ENCODE peak calls at places on chromosomes 1 and 21, in five cellular contexts. K is pancreas, S is epithelial cell of esophagus, U is GM06990, V is AG04450. B is an unnamed sample.
A peak's percentile ranks its signal among the peaks of the same experiment; 100 is the strongest.

GRCh38 chr1:160007577-160008200 is 24.1 kb downstream of the PIGM start:
- DNase-seq in K (no peak), V (no peak), U (no peak), S (peak; percentile 42), B (peak; percentile 35)

GRCh38 chr1:51734899-51735745 is 118.2 kb downstream of the OSBPL9 start:
- DNase-seq in V (no peak), S (no peak), K (no peak), U (no peak), B (no peak)

GRCh38 chr1:39933956-39934941 is 20.7 kb upstream of the MFSD2A start:
- DNase-seq in V (peak; percentile 75), U (no peak), K (peak; percentile 75), S (peak; percentile 96), B (no peak)

GRCh38 chr1:88488277-88488676 is 195.8 kb upstream of the PKN2 start:
- DNase-seq in V (no peak), U (no peak), K (no peak), S (peak; percentile 31), B (no peak)

GRCh38 chr21:36788116-36788515 is 89.2 kb downstream of the SIM2 start:
- DNase-seq in K (no peak), S (peak; percentile 33), V (no peak), U (no peak), B (no peak)

GRCh38 chr1:189429610-189430009 is 1048.1 kb downstream of the BRINP3 start:
- DNase-seq in U (no peak), S (peak; percentile 73), V (peak; percentile 11), K (no peak), B (peak; percentile 66)

GRCh38 chr1:161487483-161487827 is 17.8 kb upstream of the FCGR2A start:
- DNase-seq in V (no peak), U (no peak), K (peak; percentile 30), S (peak; percentile 79), B (no peak)

GRCh38 chr1:157862114-157863070 is 20.8 kb upstream of the CD5L start:
- DNase-seq in V (no peak), K (no peak), U (no peak), S (peak; percentile 89), B (no peak)

GRCh38 chr21:20388400-20388799 is 609.8 kb upstream of the NCAM2 start:
- DNase-seq in U (no peak), V (no peak), K (no peak), S (no peak), B (no peak)

GRCh38 chr1:54227836-54228435 is 28.0 kb downstream of the MRPL37 start:
- DNase-seq in K (no peak), U (no peak), S (no peak), V (no peak), B (no peak)

GRCh38 chr1:205232945-205233397 is 5.2 kb downstream of the TMCC2 start:
- DNase-seq in U (no peak), S (no peak), K (no peak), V (no peak), B (peak; percentile 45)

GRCh38 chr1:32215629-32216505 is 6.3 kb downstream of the TMEM234 start:
- DNase-seq in K (peak; percentile 48), U (no peak), V (no peak), S (peak; percentile 82), B (peak; percentile 69)

GRCh38 chr1:63773815-63774616 is at the start of gene ROR1:
- DNase-seq in S (peak; percentile 81), U (peak; percentile 37), K (peak; percentile 92), V (no peak), B (peak; percentile 34)

GRCh38 chr1:76939107-76939816 is 72.0 kb downstream of the ST6GALNAC5 start:
- DNase-seq in V (no peak), K (no peak), U (no peak), S (no peak), B (peak; percentile 35)

GRCh38 chr1:70220015-70220414 is 1.2 kb upstream of the SRSF11 start:
- DNase-seq in K (no peak), U (no peak), S (no peak), V (no peak), B (peak; percentile 13)

GRCh38 chr1:70222716-70223235 is 1.6 kb downstream of the SRSF11 start:
- DNase-seq in K (no peak), V (no peak), S (no peak), U (no peak), B (no peak)

GRCh38 chr1:70220517-70221240 is 501 bp upstream of the SRSF11 start:
- DNase-seq in S (no peak), U (no peak), K (no peak), V (no peak), B (no peak)

GRCh38 chr1:70224954-70225353 is 3.8 kb downstream of the SRSF11 start:
- DNase-seq in U (no peak), V (no peak), S (no peak), K (no peak), B (no peak)

DNA sequence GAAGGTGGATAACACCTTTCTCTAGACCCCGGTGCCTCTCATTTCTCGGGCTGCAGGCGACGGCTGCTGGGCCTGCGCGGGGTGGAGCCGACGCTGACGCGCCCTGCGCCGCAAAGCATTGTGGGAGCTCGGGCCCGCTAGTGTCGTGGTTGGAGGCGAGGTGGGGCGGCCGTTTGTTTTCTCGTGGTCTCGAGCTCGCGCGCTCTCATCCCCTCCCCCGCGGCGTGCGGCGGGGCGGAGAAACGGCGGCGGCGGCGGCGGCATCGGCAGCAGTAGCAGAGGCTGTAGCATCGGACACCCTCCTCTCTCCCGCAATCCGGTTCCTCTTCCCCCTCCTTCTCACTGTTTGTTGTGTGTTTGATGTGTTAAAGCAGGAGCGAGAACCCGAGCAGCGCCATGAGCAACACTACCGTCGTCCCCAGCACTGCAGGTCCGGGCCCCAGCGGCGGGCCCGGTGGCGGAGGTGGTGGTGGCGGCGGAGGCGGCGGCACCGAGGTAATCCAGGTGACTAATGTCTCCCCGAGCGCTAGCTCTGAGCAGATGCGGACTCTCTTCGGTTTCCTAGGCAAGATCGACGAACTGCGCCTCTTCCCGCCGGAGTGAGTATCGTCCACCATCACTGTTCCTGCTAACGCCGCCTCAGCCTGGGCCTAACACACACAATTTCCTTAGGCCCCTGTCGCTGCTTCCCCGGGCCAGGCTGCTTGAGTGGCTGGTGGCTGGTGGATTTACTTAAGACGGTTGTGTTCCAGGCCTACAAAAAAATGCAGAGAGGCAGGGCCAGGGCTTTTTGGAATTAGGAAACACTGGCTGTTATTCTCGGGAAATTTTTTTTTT is at the start of gene SRSF11:
- DNase-seq in V (peak; percentile 78), U (peak; percentile 97), S (peak; percentile 94), K (peak; percentile 95), B (peak; percentile 97)
- TF ChIP-seq CTCF in V (peak; percentile 9), U (no peak), S (peak; percentile 1), K (no peak), B (no peak)

GRCh38 chr1:185871627-185872150 is 137.5 kb downstream of the HMCN1 start:
- DNase-seq in V (no peak), S (no peak), K (no peak), U (no peak), B (no peak)

GRCh38 chr1:185869590-185869989 is 135.4 kb downstream of the HMCN1 start:
- DNase-seq in V (no peak), K (no peak), S (no peak), U (no peak), B (no peak)

GRCh38 chr1:185874246-185874645 is 140.1 kb downstream of the HMCN1 start:
- DNase-seq in U (no peak), S (no peak), V (no peak), K (no peak), B (no peak)
- H3K4me3 ChIP-seq in U (no peak overlapping the region), S (no peak overlapping the region), V (no peak overlapping the region), K (no peak overlapping the region), B (no peak overlapping the region)

GRCh38 chr1:208047476-208047934 is 136.6 kb upstream of the CD34 start:
- DNase-seq in K (no peak), V (no peak), U (no peak), S (peak; percentile 86), B (no peak)

GRCh38 chr1:208044568-208045241 is 133.8 kb upstream of the CD34 start:
- DNase-seq in U (no peak), S (no peak), K (no peak), V (no peak), B (no peak)

GRCh38 chr1:208043690-208044089 is 132.8 kb upstream of the CD34 start:
- DNase-seq in U (no peak), K (peak; percentile 90), V (no peak), S (no peak), B (no peak)

GRCh38 chr1:208047975-208048374 is 137.1 kb upstream of the CD34 start:
- DNase-seq in K (no peak), S (peak; percentile 39), U (no peak), V (no peak), B (no peak)

GRCh38 chr1:208045410-208046252 is 134.7 kb upstream of the CD34 start:
- DNase-seq in K (peak; percentile 65), U (no peak), V (no peak), S (no peak), B (no peak)
- TF ChIP-seq CTCF in K (peak; percentile 40), U (peak; percentile 13), V (no peak), S (no peak), B (peak; percentile 14)

DNA sequence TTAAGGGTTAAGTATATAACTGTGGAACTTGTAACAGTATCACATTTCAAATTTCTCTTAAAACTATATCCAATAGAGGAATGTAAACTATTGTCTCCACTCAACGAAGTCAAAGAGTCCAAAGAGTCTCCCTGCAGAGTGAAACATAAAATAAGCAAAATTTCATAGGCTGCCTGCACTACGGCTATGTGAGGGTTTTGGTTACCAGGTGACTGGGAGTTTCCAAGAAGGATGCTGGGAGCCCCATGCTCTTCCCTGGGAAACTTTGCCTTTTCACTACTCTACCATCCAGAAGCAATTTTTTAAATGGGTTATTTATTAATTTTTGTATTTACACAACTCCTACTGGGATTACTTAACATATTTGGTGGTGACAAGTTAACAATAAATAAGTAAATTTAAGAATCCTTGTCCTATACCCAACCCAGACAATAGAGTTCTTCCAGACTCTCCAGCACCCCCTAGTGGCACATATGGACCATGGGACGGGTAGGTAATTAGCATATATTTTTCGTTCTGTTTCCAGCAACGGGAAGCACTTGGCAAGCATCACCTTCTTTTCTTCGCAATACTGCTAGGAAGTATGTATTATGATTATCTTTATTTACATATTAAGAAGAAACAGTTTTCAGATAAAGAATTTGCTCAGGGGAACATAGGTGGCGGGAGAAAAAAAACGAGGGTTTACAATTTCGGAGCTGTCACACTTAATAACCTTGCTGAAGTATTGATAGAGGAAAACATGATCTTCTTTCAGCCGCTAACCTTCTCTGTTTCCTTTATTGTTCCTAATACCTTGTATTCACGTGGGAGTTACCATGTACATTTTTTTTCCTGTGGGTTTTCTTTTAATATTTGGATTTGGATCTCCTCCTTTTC is 3.5 kb downstream of the FMO2 start:
- DNase-seq in V (peak; percentile 20), U (no peak), K (peak; percentile 41), S (peak; percentile 75), B (peak; percentile 71)
- H3K4me3 ChIP-seq in V (no peak overlapping the region), U (no peak overlapping the region), K (peak overlapping the region; percentile 2), S (no peak overlapping the region), B (no peak overlapping the region)

DNA sequence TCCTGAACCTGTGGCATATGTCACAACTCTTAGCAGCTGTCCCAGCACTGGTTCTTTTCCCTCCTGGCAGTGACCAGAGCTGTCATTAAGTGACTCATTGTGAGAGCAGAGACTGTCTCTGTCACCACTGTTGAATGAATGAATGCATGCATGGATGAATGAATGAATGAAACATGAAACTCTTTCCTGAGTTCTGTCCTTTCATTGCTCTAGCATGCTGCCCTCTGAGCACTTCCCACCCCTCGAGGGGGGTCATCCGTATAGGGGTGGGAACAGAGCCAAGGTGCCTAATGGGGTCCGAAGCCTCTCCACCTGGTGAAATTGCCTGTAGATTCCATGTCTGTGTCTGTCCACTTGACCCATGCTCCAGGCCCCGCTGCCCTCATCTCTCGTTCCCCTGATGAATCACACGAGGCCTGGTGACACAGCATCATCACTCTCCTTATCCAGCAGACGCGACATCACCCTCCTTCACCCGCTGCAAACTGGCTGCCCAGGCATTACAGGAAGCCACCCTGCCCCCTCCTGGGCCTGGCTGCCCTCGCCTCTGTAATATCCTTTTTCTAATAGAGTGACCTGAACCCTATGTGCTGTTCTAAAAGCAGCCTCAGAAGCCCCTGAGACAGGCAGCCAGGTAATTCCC is 75.0 kb downstream of the IGSF21 start:
- DNase-seq in K (peak; percentile 22), S (no peak), V (no peak), U (no peak), B (no peak)
- TF ChIP-seq CTCF in K (no peak), S (no peak), V (no peak), U (no peak), B (no peak)